ENCODE peak calls at places on chromosomes 12 and 14, in nine cellular contexts. E is effector CD8-positive, alpha-beta T cell; K is SHP77 treated with DMSO at 0.1 percent for 48 hours; Y is activated T-cell treated with anti-CD3 and anti-CD28 coated beads for 1 hour; R is activated naive CD4-positive, alpha-beta T cell treated with Interleukin-2 at 50 U/mL for 16 hours; B is lung; A is left ventricle myocardium inferior; G is substantia nigra; X is fibroblast of mammary gland. W is an unnamed sample.
A peak's percentile ranks its signal among the peaks of the same experiment; 100 is the strongest.

GRCh38 chr12:132279184-132279889 is 50.1 kb downstream of the GALNT9 start:
- DNase-seq in B (peak; percentile 53), Y (no peak), K (peak; percentile 40), E (no peak), G (no peak), A (peak; percentile 79), X (no peak), R (no peak), W (peak; percentile 80)

GRCh38 chr12:2924019-2924418 is 33.3 kb downstream of the TULP3 start:
- DNase-seq in R (no peak), Y (no peak), B (no peak), X (peak; percentile 72), A (no peak), E (no peak), G (no peak), K (no peak), W (no peak)

GRCh38 chr12:119687879-119688278 is 19.9 kb downstream of the PRKAB1 start:
- DNase-seq in E (no peak), A (no peak), K (no peak), Y (no peak), B (no peak), R (no peak), G (no peak), X (no peak), W (no peak)

GRCh38 chr12:80015660-80016059 is 80.8 kb upstream of the PPP1R12A start:
- DNase-seq in R (no peak), Y (no peak), E (no peak), A (no peak), G (no peak), X (no peak), B (no peak), K (no peak), W (no peak)

GRCh38 chr14:100708349-100709217 is 18.1 kb upstream of the DLK1 start:
- DNase-seq in G (no peak), Y (no peak), A (peak; percentile 70), B (peak; percentile 68), R (no peak), X (peak; percentile 41), K (peak; percentile 41), E (no peak), W (peak; percentile 87)

GRCh38 chr14:103522649-103523582 is at the start of gene CKB:
- DNase-seq in G (peak; percentile 81), E (no peak), Y (no peak), K (no peak), A (peak; percentile 75), R (peak; percentile 30), B (no peak), X (no peak), W (peak; percentile 81)

GRCh38 chr12:21934173-21934572 is 7.1 kb downstream of the ABCC9 start:
- DNase-seq in R (no peak), B (no peak), Y (no peak), X (peak; percentile 79), G (no peak), A (no peak), E (no peak), K (no peak), W (no peak)

GRCh38 chr12:121992059-121992879 is 29.4 kb upstream of the BCL7A start:
- DNase-seq in X (peak; percentile 99), A (no peak), B (peak; percentile 82), G (no peak), Y (no peak), R (peak; percentile 67), K (no peak), E (no peak), W (no peak)

GRCh38 chr14:28609228-28609828 is 157.3 kb upstream of the FOXG1 start:
- DNase-seq in K (peak; percentile 71), X (peak; percentile 68), A (no peak), E (no peak), Y (no peak), B (no peak), R (no peak), G (peak; percentile 73), W (peak; percentile 22)

GRCh38 chr12:4738541-4738940 is 18.3 kb downstream of the GALNT8 start:
- DNase-seq in R (no peak), B (no peak), A (no peak), X (no peak), E (no peak), Y (no peak), G (no peak), K (no peak), W (no peak)

GRCh38 chr12:11965258-11965910 is 105.4 kb upstream of the BCL2L14 start:
- DNase-seq in E (no peak), Y (no peak), K (no peak), G (no peak), R (no peak), A (no peak), X (no peak), B (no peak), W (no peak)

GRCh38 chr14:61247935-61248334 is 33.2 kb downstream of the TMEM30B start:
- DNase-seq in K (no peak), R (no peak), Y (no peak), A (no peak), B (no peak), X (peak; percentile 67), G (no peak), E (no peak), W (no peak)

GRCh38 chr14:68229423-68229831 is 409.8 kb downstream of the RAD51B start:
- DNase-seq in E (no peak), R (no peak), A (no peak), G (no peak), K (no peak), X (no peak), Y (no peak), B (no peak), W (no peak)

GRCh38 chr14:100804138-100804537 is 21.8 kb upstream of the MEG3 start:
- DNase-seq in E (no peak), G (no peak), A (no peak), K (no peak), Y (no peak), R (no peak), X (no peak), B (no peak), W (peak; percentile 50)

GRCh38 chr12:79643821-79644220 is 46.9 kb downstream of the PAWR start:
- DNase-seq in Y (no peak), E (no peak), K (no peak), B (no peak), X (no peak), G (no peak), A (no peak), R (no peak), W (no peak)

GRCh38 chr12:5505116-5505515 is 73.2 kb downstream of the NTF3 start:
- DNase-seq in X (no peak), B (no peak), K (no peak), R (no peak), A (no peak), E (no peak), G (no peak), Y (no peak), W (no peak)

GRCh38 chr14:96897184-96897583 is 100.0 kb downstream of the VRK1 start:
- DNase-seq in B (no peak), A (no peak), E (no peak), Y (no peak), R (no peak), K (no peak), G (no peak), X (no peak), W (no peak)

GRCh38 chr12:6961278-6961694 is 9.2 kb downstream of the PHB2 start:
- DNase-seq in R (peak; percentile 97), G (no peak), Y (peak; percentile 80), K (no peak), E (peak; percentile 76), A (peak; percentile 60), B (peak; percentile 75), X (peak; percentile 78), W (peak; percentile 81)